ENCODE peak calls at places on chromosome 22, in ten cellular contexts. Z, L, H, Q, M, V, E, A, F and U are unnamed samples.

GRCh38 chr22:23763579-23764331 is 965 bp downstream of the C22orf15 start:
- DNase-seq in Z (peak; percentile 68), V (no peak), Q (no peak), L (no peak), E (no peak), F (no peak), H (peak; percentile 92), A (no peak), M (no peak), U (peak; percentile 55)

GRCh38 chr22:30843245-30843644 is 125.3 kb downstream of the MORC2 start:
- DNase-seq in H (no peak), V (no peak), Z (no peak), M (no peak), L (no peak), A (no peak), E (no peak), F (no peak), Q (no peak), U (no peak)

GRCh38 chr22:42396621-42397331 is 35.4 kb downstream of the NFAM1 start:
- DNase-seq in M (no peak), H (peak; percentile 92), L (no peak), E (no peak), Q (no peak), Z (no peak), F (peak; percentile 3), V (no peak), A (no peak), U (peak; percentile 49)

GRCh38 chr22:45994516-45995404 is 17.8 kb upstream of the WNT7B start:
- DNase-seq in L (peak; percentile 95), E (no peak), A (peak; percentile 85), F (no peak), V (peak; percentile 93), M (peak; percentile 91), H (peak; percentile 95), Q (no peak), Z (peak; percentile 97), U (peak; percentile 79)

GRCh38 chr22:38086001-38086845 is 2.2 kb upstream of the SLC16A8 start:
- DNase-seq in V (no peak), L (peak; percentile 17), H (no peak), Q (no peak), Z (no peak), M (no peak), A (no peak), F (no peak), E (no peak), U (no peak)

GRCh38 chr22:17570851-17571631 is 7.7 kb downstream of the SLC25A18 start:
- DNase-seq in V (no peak), E (no peak), A (peak; percentile 92), M (peak; percentile 98), Z (no peak), Q (no peak), H (peak; percentile 29), F (no peak), L (no peak), U (no peak)

GRCh38 chr22:20567371-20567847 is 60.0 kb downstream of the MED15 start:
- DNase-seq in M (no peak), L (no peak), E (no peak), Q (no peak), A (peak; percentile 6), F (no peak), Z (no peak), H (peak; percentile 32), V (no peak), U (no peak)

GRCh38 chr22:26553056-26553752 is 36.7 kb downstream of the TPST2 start:
- DNase-seq in H (no peak), E (no peak), M (no peak), V (no peak), Z (no peak), Q (no peak), A (no peak), F (no peak), L (no peak), U (no peak)

GRCh38 chr22:42371112-42371900 is 60.9 kb downstream of the NFAM1 start:
- DNase-seq in Z (no peak), F (no peak), A (no peak), Q (no peak), V (no peak), H (no peak), M (no peak), E (no peak), L (no peak), U (no peak)

GRCh38 chr22:29883045-29883830 is at the start of gene MTMR3:
- DNase-seq in F (peak; percentile 72), M (peak; percentile 95), E (peak; percentile 33), A (peak; percentile 94), Q (peak; percentile 44), Z (peak; percentile 98), L (peak; percentile 98), V (peak; percentile 96), H (peak; percentile 99), U (peak; percentile 98)

GRCh38 chr22:46462726-46463371 is 74.6 kb downstream of the CELSR1 start:
- DNase-seq in L (no peak), F (peak; percentile 90), A (no peak), Q (no peak), V (no peak), M (no peak), E (no peak), H (no peak), Z (no peak), U (no peak)

GRCh38 chr22:31952459-31952858 is 8.1 kb downstream of the YWHAH start:
- DNase-seq in A (no peak), H (no peak), V (no peak), Q (no peak), E (peak; percentile 52), M (no peak), Z (no peak), L (no peak), F (no peak), U (no peak)

GRCh38 chr22:31951201-31952093 is 7.1 kb downstream of the YWHAH start:
- DNase-seq in Z (no peak), Q (no peak), L (no peak), F (no peak), H (peak; percentile 47), M (no peak), A (no peak), E (no peak), V (no peak), U (no peak)

GRCh38 chr22:31953251-31953650 is 8.9 kb downstream of the YWHAH start:
- DNase-seq in F (no peak), E (no peak), H (no peak), V (no peak), L (no peak), Z (no peak), A (no peak), Q (no peak), M (no peak), U (no peak)

GRCh38 chr22:31950226-31950625 is 5.9 kb downstream of the YWHAH start:
- DNase-seq in F (no peak), A (no peak), L (no peak), H (peak; percentile 14), Z (no peak), M (no peak), E (no peak), V (no peak), Q (no peak), U (no peak)

GRCh38 chr22:31952094-31952401 is 7.7 kb downstream of the YWHAH start:
- DNase-seq in Q (no peak), Z (no peak), A (no peak), M (no peak), E (no peak), V (no peak), H (no peak), F (no peak), L (no peak), U (no peak)
- TF ChIP-seq CTCF in Q (peak; percentile 9), Z (no peak), A (no peak), M (no peak), E (no peak), V (no peak), H (no peak), F (peak; percentile 18), L (no peak), U (no peak)

GRCh38 chr22:35454416-35455054 is 54.6 kb downstream of the MCM5 start:
- DNase-seq in F (no peak), M (no peak), Z (no peak), L (no peak), Q (no peak), H (no peak), V (no peak), A (no peak), E (no peak), U (no peak)
- TF ChIP-seq CTCF in F (no peak), M (no peak), Z (no peak), L (no peak), Q (no peak), H (no peak), V (no peak), A (peak; percentile 53), E (no peak), U (no peak)

DNA sequence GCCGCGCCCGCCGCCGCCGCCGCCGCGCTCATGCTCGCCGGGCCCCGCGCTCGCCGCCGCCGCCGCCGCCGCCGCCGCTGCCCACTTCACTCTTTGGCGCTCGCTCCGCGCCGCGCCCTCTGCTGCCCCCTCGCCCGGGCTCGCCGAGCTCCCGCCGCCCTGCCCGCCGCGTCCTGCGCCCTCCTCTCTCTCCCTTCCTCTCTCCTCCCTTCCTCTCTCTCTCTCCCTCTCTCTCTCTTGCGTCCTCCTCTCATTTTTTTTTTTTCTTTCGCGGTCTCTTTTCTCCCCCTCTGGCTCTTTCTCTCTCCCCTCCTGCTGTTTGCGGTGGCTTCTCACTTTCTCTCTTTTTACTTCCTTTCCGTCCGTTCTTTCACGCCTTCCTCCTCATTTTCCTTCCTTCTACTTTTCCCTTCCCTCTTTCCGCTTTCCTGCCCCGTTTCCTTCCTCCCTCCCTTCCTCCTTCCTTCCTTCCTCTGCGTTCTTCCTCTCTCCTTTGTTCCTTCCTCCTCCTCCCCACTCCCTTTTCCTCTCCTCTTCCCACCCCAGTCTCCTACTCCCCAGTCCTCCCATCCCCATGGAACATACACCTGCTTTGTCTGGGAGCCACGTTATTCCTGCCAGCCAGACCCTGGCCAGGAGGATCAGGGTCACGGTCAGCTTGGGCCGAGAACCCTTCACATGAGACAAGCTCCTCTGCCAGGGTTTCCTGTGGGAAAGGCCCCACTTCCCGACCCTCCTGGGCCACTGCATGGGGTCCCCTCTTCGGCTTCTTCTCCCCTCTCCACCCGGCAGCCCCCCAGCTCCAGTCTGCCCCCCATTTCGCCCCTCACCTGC is 19.3 kb upstream of the SHISAL1 start:
- DNase-seq in M (peak; percentile 72), A (peak; percentile 37), H (no peak), V (no peak), Z (peak; percentile 70), E (no peak), F (no peak), Q (no peak), L (peak; percentile 67), U (no peak)
- TF ChIP-seq CTCF in M (peak; percentile 9), A (peak; percentile 27), H (no peak), V (no peak), Z (no peak), E (peak; percentile 14), F (no peak), Q (peak; percentile 15), L (no peak), U (no peak)

DNA sequence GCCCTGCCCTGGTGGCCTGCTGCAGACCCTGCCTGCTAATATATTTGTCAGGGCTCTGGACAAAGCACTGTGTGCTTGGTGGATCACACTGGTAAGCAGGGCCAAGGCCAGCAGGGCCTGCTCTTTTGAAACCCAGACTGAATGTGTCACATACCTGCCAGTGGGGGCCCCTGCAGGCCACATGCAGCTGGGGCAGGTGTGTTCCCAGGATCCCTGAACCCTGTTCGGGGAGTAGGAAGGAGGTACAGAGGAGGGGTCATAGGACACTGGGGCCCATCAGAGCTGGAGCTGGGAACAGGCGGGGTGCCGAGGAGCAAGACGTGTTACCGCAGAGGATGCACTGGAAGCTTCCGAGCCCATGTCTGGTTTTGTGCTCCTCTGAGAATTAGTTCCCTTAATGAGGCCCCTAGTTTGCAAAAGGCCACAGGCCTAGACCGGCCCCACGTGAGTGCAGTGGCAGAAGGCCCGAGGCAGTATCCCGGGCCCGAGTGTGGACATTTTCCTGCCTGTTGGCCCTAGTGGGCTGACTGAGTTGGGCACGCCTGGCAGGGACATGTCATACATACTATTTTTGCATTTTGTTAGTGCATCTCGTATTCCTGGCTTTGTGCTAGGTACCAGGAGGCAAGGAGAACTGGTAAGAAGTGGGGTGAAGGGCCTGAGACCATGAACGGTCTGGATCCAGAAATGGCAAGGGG is 11.2 kb upstream of the ACR start:
- DNase-seq in Z (no peak), L (peak; percentile 5), M (peak; percentile 40), F (no peak), E (no peak), H (peak; percentile 68), V (no peak), Q (no peak), A (peak; percentile 2), U (no peak)
- TF ChIP-seq CTCF in Z (no peak), L (no peak), M (no peak), F (peak; percentile 24), E (no peak), H (no peak), V (no peak), Q (no peak), A (no peak), U (no peak)